ENCODE peak calls at places on chromosomes 11 and 22, in five cellular contexts. One of them, this sample, is unnamed.

GRCh38 chr22:34414467-34415440 is 494.5 kb upstream of the LARGE1 start:
- DNase-seq in astrocyte of the cerebellum: no peak
- DNase-seq in astrocyte: peak
- DNase-seq in GM23338: peak
- DNase-seq in mucosa of descending colon: peak
- DNase-seq in this sample: no peak

GRCh38 chr11:93652161-93652597 is 9.3 kb upstream of the CEP295 start:
- DNase-seq in astrocyte of the cerebellum: no peak
- DNase-seq in astrocyte: peak
- DNase-seq in GM23338: peak
- DNase-seq in mucosa of descending colon: no peak
- DNase-seq in this sample: no peak

GRCh38 chr11:45262900-45263299 is 23.2 kb downstream of the SYT13 start:
- DNase-seq in astrocyte of the cerebellum: no peak
- DNase-seq in astrocyte: no peak
- DNase-seq in GM23338: no peak
- DNase-seq in mucosa of descending colon: no peak
- DNase-seq in this sample: no peak

GRCh38 chr22:27163162-27164137 is 506.1 kb downstream of the MIAT start:
- DNase-seq in astrocyte of the cerebellum: no peak
- DNase-seq in astrocyte: no peak
- DNase-seq in GM23338: no peak
- DNase-seq in mucosa of descending colon: no peak
- DNase-seq in this sample: no peak

GRCh38 chr22:48711669-48712068 is 1116.0 kb downstream of the BRD1 start:
- DNase-seq in astrocyte of the cerebellum: no peak
- DNase-seq in astrocyte: no peak
- DNase-seq in GM23338: no peak
- DNase-seq in mucosa of descending colon: no peak
- DNase-seq in this sample: no peak

GRCh38 chr11:130214861-130215530 is 55.4 kb downstream of the ST14 start:
- DNase-seq in astrocyte of the cerebellum: no peak
- DNase-seq in astrocyte: no peak
- DNase-seq in GM23338: no peak
- DNase-seq in mucosa of descending colon: peak
- DNase-seq in this sample: no peak

GRCh38 chr11:75233688-75234295 is 6.8 kb upstream of the TPBGL start:
- DNase-seq in astrocyte of the cerebellum: peak
- DNase-seq in astrocyte: peak
- DNase-seq in GM23338: peak
- DNase-seq in mucosa of descending colon: no peak
- DNase-seq in this sample: peak

GRCh38 chr22:48054596-48054995 is 1292.1 kb downstream of the TBC1D22A start:
- DNase-seq in astrocyte of the cerebellum: no peak
- DNase-seq in astrocyte: no peak
- DNase-seq in GM23338: no peak
- DNase-seq in mucosa of descending colon: no peak
- DNase-seq in this sample: no peak

GRCh38 chr11:77106321-77106720 is 3.7 kb downstream of the OMP start:
- DNase-seq in astrocyte of the cerebellum: no peak
- DNase-seq in astrocyte: peak
- DNase-seq in GM23338: no peak
- DNase-seq in mucosa of descending colon: peak
- DNase-seq in this sample: no peak

GRCh38 chr22:17911887-17912286 is 112.5 kb downstream of the MICAL3 start:
- DNase-seq in astrocyte of the cerebellum: no peak
- DNase-seq in astrocyte: no peak
- DNase-seq in GM23338: no peak
- DNase-seq in mucosa of descending colon: no peak
- DNase-seq in this sample: no peak

GRCh38 chr11:130391692-130392091 is 36.7 kb downstream of the ADAMTS8 start:
- DNase-seq in astrocyte of the cerebellum: no peak
- DNase-seq in astrocyte: no peak
- DNase-seq in GM23338: no peak
- DNase-seq in mucosa of descending colon: no peak
- DNase-seq in this sample: no peak

GRCh38 chr11:7525424-7525823 is 11.6 kb downstream of the PPFIBP2 start:
- DNase-seq in astrocyte of the cerebellum: no peak
- DNase-seq in astrocyte: no peak
- DNase-seq in GM23338: no peak
- DNase-seq in mucosa of descending colon: no peak
- DNase-seq in this sample: no peak

GRCh38 chr11:62954478-62954877 is 30.3 kb downstream of the SLC22A6 start:
- DNase-seq in astrocyte of the cerebellum: no peak
- DNase-seq in astrocyte: no peak
- DNase-seq in GM23338: peak
- DNase-seq in mucosa of descending colon: no peak
- DNase-seq in this sample: no peak

GRCh38 chr11:19076744-19077589 is 16.4 kb upstream of the MRGPRX2 start:
- DNase-seq in astrocyte of the cerebellum: no peak
- DNase-seq in astrocyte: no peak
- DNase-seq in GM23338: peak
- DNase-seq in mucosa of descending colon: peak
- DNase-seq in this sample: no peak

GRCh38 chr11:118353084-118353710 is 6.2 kb upstream of the UBE4A start:
- DNase-seq in astrocyte of the cerebellum: no peak
- DNase-seq in astrocyte: no peak
- DNase-seq in GM23338: peak
- DNase-seq in mucosa of descending colon: no peak
- DNase-seq in this sample: no peak

GRCh38 chr11:34002420-34002819 is 49.1 kb upstream of the CAPRIN1 start:
- DNase-seq in astrocyte of the cerebellum: no peak
- DNase-seq in astrocyte: no peak
- DNase-seq in GM23338: no peak
- DNase-seq in mucosa of descending colon: peak
- DNase-seq in this sample: no peak

GRCh38 chr11:90476442-90477007 is 253.7 kb upstream of the CHORDC1 start:
- DNase-seq in astrocyte of the cerebellum: peak
- DNase-seq in astrocyte: peak
- DNase-seq in GM23338: peak
- DNase-seq in mucosa of descending colon: no peak
- DNase-seq in this sample: no peak

GRCh38 chr11:1862588-1863351 is 9.9 kb downstream of the LSP1 start:
- DNase-seq in astrocyte of the cerebellum: no peak
- DNase-seq in astrocyte: peak
- DNase-seq in GM23338: no peak
- DNase-seq in mucosa of descending colon: peak
- DNase-seq in this sample: no peak

GRCh38 chr11:23471878-23472277 is 611.6 kb upstream of the CCDC179 start:
- DNase-seq in astrocyte of the cerebellum: no peak
- DNase-seq in astrocyte: no peak
- DNase-seq in GM23338: no peak
- DNase-seq in mucosa of descending colon: no peak
- DNase-seq in this sample: no peak

GRCh38 chr11:693887-694562 is 997 bp downstream of the DEAF1 start:
- DNase-seq in astrocyte of the cerebellum: no peak
- DNase-seq in astrocyte: no peak
- DNase-seq in GM23338: no peak
- DNase-seq in mucosa of descending colon: peak
- DNase-seq in this sample: no peak

GRCh38 chr22:20509344-20510047 is 2.1 kb downstream of the MED15 start:
- DNase-seq in astrocyte of the cerebellum: peak
- DNase-seq in astrocyte: peak
- DNase-seq in GM23338: peak
- DNase-seq in mucosa of descending colon: peak
- DNase-seq in this sample: peak

GRCh38 chr22:30383061-30383460 is 4.2 kb downstream of the RNF215 start:
- DNase-seq in astrocyte of the cerebellum: no peak
- DNase-seq in astrocyte: no peak
- DNase-seq in GM23338: no peak
- DNase-seq in mucosa of descending colon: no peak
- DNase-seq in this sample: no peak

GRCh38 chr11:32348502-32348901 is 86.8 kb downstream of the WT1 start:
- DNase-seq in astrocyte of the cerebellum: no peak
- DNase-seq in astrocyte: no peak
- DNase-seq in GM23338: no peak
- DNase-seq in mucosa of descending colon: no peak
- DNase-seq in this sample: no peak

GRCh38 chr11:101128571-101129202 is 926 bp downstream of the PGR start:
- DNase-seq in astrocyte of the cerebellum: no peak
- DNase-seq in astrocyte: no peak
- DNase-seq in GM23338: peak
- DNase-seq in mucosa of descending colon: peak
- DNase-seq in this sample: no peak

GRCh38 chr22:17922925-17923898 is 101.1 kb downstream of the MICAL3 start:
- DNase-seq in astrocyte of the cerebellum: peak
- DNase-seq in astrocyte: peak
- DNase-seq in GM23338: no peak
- DNase-seq in mucosa of descending colon: no peak
- DNase-seq in this sample: peak

GRCh38 chr11:116148056-116148455 is 624.7 kb downstream of the BUD13 start:
- DNase-seq in astrocyte of the cerebellum: no peak
- DNase-seq in astrocyte: no peak
- DNase-seq in GM23338: peak
- DNase-seq in mucosa of descending colon: no peak
- DNase-seq in this sample: no peak

GRCh38 chr11:19432370-19433163 is 191.8 kb upstream of the E2F8 start:
- DNase-seq in astrocyte of the cerebellum: peak
- DNase-seq in astrocyte: peak
- DNase-seq in GM23338: peak
- DNase-seq in mucosa of descending colon: no peak
- DNase-seq in this sample: peak

GRCh38 chr11:12122083-12122482 is 11.7 kb downstream of the MICAL2 start:
- DNase-seq in astrocyte of the cerebellum: no peak
- DNase-seq in astrocyte: no peak
- DNase-seq in GM23338: peak
- DNase-seq in mucosa of descending colon: no peak
- DNase-seq in this sample: no peak

GRCh38 chr11:34439521-34440258 is 956 bp downstream of the CAT start:
- DNase-seq in astrocyte of the cerebellum: no peak
- DNase-seq in astrocyte: no peak
- DNase-seq in GM23338: no peak
- DNase-seq in mucosa of descending colon: no peak
- DNase-seq in this sample: no peak

GRCh38 chr11:396511-396947 is 2.5 kb downstream of the PKP3 start:
- DNase-seq in astrocyte of the cerebellum: no peak
- DNase-seq in astrocyte: no peak
- DNase-seq in GM23338: peak
- DNase-seq in mucosa of descending colon: no peak
- DNase-seq in this sample: no peak

GRCh38 chr22:44530106-44530505 is 32.1 kb upstream of the RTL6 start:
- DNase-seq in astrocyte of the cerebellum: no peak
- DNase-seq in astrocyte: no peak
- DNase-seq in GM23338: no peak
- DNase-seq in mucosa of descending colon: no peak
- DNase-seq in this sample: no peak
- TF ChIP-seq CTCF in astrocyte of the cerebellum: no peak
- TF ChIP-seq CTCF in astrocyte: no peak
- TF ChIP-seq CTCF in GM23338: no peak
- TF ChIP-seq CTCF in mucosa of descending colon: no peak
- TF ChIP-seq CTCF in this sample: no peak

GRCh38 chr11:65879622-65880021 is at the start of gene CTSW:
- DNase-seq in astrocyte of the cerebellum: no peak
- DNase-seq in astrocyte: no peak
- DNase-seq in GM23338: no peak
- DNase-seq in mucosa of descending colon: peak
- DNase-seq in this sample: no peak
- H3K4me3 ChIP-seq in astrocyte of the cerebellum: no peak
- H3K4me3 ChIP-seq in astrocyte: no peak
- H3K4me3 ChIP-seq in GM23338: no peak
- H3K4me3 ChIP-seq in mucosa of descending colon: no peak
- H3K4me3 ChIP-seq in this sample: no peak

DNA sequence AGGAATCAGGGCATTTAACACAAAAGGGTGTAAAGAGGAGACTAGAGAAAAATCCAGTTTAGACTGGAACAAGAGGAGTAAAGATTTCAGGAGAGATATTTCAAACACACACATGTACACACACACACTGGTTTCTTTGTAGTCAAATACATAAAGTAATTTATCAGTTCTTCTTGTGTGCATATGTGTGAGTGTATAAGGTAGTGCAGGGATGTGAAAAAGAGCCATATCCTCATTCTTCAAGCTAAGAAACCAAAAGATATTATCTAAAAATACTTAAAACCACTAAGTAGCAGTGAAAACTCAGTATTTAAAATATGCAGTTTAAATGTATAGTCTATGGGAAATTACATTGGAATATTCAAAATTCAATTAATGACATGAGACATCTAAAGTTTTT is 52.5 kb upstream of the CARD18 start:
- DNase-seq in astrocyte of the cerebellum: no peak
- DNase-seq in astrocyte: no peak
- DNase-seq in GM23338: no peak
- DNase-seq in mucosa of descending colon: no peak
- DNase-seq in this sample: no peak
- TF ChIP-seq CTCF in astrocyte of the cerebellum: no peak
- TF ChIP-seq CTCF in astrocyte: no peak
- TF ChIP-seq CTCF in GM23338: no peak
- TF ChIP-seq CTCF in mucosa of descending colon: no peak
- TF ChIP-seq CTCF in this sample: no peak

GRCh38 chr22:25420471-25420924 is 144.0 kb upstream of the GRK3 start:
- DNase-seq in astrocyte of the cerebellum: no peak
- DNase-seq in astrocyte: no peak
- DNase-seq in GM23338: no peak
- DNase-seq in mucosa of descending colon: peak
- DNase-seq in this sample: no peak
- H3K4me3 ChIP-seq in astrocyte of the cerebellum: no peak
- H3K4me3 ChIP-seq in astrocyte: no peak
- H3K4me3 ChIP-seq in GM23338: peak
- H3K4me3 ChIP-seq in mucosa of descending colon: no peak
- H3K4me3 ChIP-seq in this sample: no peak

DNA sequence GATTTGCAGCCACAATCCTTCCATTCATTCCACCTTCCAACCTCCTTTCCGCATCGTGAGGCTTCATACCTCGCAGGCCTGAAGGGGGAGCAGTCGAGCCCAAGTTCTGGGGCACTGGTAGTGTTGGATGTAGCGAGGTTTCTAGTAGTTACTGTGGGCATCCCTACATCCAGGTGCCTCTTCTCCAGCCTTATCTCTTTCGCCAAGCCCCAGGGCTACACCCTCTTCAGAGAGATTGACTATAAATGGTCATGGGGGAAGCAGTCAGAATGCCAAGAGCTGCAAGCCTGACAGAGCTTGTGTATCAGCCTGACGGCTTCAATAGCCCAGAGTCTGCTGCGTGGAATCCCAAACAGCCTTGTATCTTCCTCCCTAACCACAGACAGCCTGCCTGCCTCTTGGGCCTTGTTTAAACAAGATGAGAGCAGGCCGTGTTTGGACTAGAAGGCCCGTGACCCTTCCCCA is 28.9 kb downstream of the CLMP start:
- DNase-seq in astrocyte of the cerebellum: no peak
- DNase-seq in astrocyte: peak
- DNase-seq in GM23338: peak
- DNase-seq in mucosa of descending colon: peak
- DNase-seq in this sample: no peak
- TF ChIP-seq CTCF in astrocyte of the cerebellum: peak
- TF ChIP-seq CTCF in astrocyte: peak
- TF ChIP-seq CTCF in GM23338: peak
- TF ChIP-seq CTCF in mucosa of descending colon: peak
- TF ChIP-seq CTCF in this sample: peak

This sample was measured in retinal pigment epithelial cell.